ENCODE peak calls at places on chromosomes 2 and 18, in five cellular contexts. M, E, B, Y and H are unnamed samples.

GRCh38 chr18:8357320-8357719 is 251.9 kb upstream of the RAB12 start:
- DNase-seq in M (no peak), B (no peak), Y (no peak), E (no peak), H (no peak)

GRCh38 chr18:65852273-65852672 is 101.5 kb downstream of the CDH7 start:
- DNase-seq in Y (no peak), B (no peak), E (no peak), M (no peak), H (no peak)

GRCh38 chr18:67938691-67939090 is 422.2 kb upstream of the DSEL start:
- DNase-seq in M (no peak), Y (no peak), E (no peak), B (no peak), H (no peak)

GRCh38 chr2:38551746-38552145 is 51.0 kb downstream of the HNRNPLL start:
- DNase-seq in E (no peak), M (no peak), B (no peak), Y (no peak), H (no peak)

GRCh38 chr2:74746480-74746879 is 87.4 kb upstream of the HK2 start:
- DNase-seq in Y (no peak), M (no peak), E (no peak), B (no peak), H (no peak)

GRCh38 chr18:75533954-75534353 is 106.5 kb upstream of the SMIM21 start:
- DNase-seq in M (no peak), Y (no peak), B (no peak), E (no peak), H (no peak)

GRCh38 chr2:200466703-200467418 is 43.0 kb downstream of the KCTD18 start:
- DNase-seq in E (no peak), Y (peak), B (no peak), M (no peak), H (peak)

GRCh38 chr2:23901966-23902942 is 24.7 kb downstream of the ATAD2B start:
- DNase-seq in B (peak), E (no peak), M (no peak), Y (no peak), H (no peak)

GRCh38 chr18:140670-141266 is 17.6 kb upstream of the USP14 start:
- DNase-seq in E (no peak), B (no peak), Y (no peak), M (no peak), H (no peak)

GRCh38 chr18:28099237-28099636 is 77.7 kb downstream of the CDH2 start:
- DNase-seq in Y (no peak), B (no peak), E (no peak), M (no peak), H (no peak)

GRCh38 chr18:28091197-28091596 is 85.7 kb downstream of the CDH2 start:
- DNase-seq in M (no peak), Y (no peak), E (no peak), B (no peak), H (no peak)

GRCh38 chr18:28095631-28096030 is 81.3 kb downstream of the CDH2 start:
- DNase-seq in E (no peak), Y (no peak), B (no peak), M (no peak), H (no peak)

GRCh38 chr18:28095041-28095440 is 81.9 kb downstream of the CDH2 start:
- DNase-seq in E (no peak), Y (no peak), M (no peak), B (no peak), H (no peak)
- H3K27ac ChIP-seq in E (no peak), Y (no peak), M (no peak), B (no peak), H (no peak)

DNA sequence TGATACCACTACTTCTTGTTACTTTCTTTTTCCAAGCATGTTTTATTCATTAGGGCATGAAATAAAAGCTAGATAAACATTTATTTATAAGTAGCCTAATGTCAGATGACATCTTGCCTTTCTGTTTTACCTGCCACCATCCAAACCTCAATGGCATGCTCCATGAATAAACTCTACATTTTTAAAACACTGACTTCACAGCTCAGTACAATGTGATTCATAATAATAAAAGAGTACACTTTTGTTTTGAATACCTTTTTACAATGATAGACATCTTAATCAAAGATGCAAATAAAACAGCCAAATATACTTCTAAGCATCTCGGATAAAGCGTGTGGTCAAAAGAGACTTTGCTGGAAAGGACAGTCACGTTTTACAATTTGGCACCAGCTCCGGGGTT is 88.2 kb downstream of the SPRED2 start:
- DNase-seq in M (no peak), Y (no peak), E (no peak), B (no peak), H (no peak)
- H3K27ac ChIP-seq in M (no peak), Y (no peak), E (no peak), B (no peak), H (peak)

GRCh38 chr2:102114290-102114721 is 28.2 kb upstream of the IL1R1 start:
- DNase-seq in M (no peak), E (no peak), Y (no peak), B (no peak), H (no peak)
- H3K27ac ChIP-seq in M (peak), E (peak), Y (no peak), B (no peak), H (peak)

GRCh38 chr2:238016526-238016925 is 44.3 kb upstream of the SCLY start:
- DNase-seq in B (no peak), Y (no peak), M (no peak), E (no peak), H (no peak)

GRCh38 chr2:238021327-238021726 is 39.5 kb upstream of the SCLY start:
- DNase-seq in Y (no peak), M (no peak), E (no peak), B (no peak), H (no peak)

GRCh38 chr2:238020816-238021215 is 40.0 kb upstream of the SCLY start:
- DNase-seq in E (no peak), B (no peak), Y (no peak), M (no peak), H (no peak)

GRCh38 chr2:238022594-238023157 is 38.1 kb upstream of the SCLY start:
- DNase-seq in M (no peak), B (no peak), Y (no peak), E (no peak), H (no peak)

DNA sequence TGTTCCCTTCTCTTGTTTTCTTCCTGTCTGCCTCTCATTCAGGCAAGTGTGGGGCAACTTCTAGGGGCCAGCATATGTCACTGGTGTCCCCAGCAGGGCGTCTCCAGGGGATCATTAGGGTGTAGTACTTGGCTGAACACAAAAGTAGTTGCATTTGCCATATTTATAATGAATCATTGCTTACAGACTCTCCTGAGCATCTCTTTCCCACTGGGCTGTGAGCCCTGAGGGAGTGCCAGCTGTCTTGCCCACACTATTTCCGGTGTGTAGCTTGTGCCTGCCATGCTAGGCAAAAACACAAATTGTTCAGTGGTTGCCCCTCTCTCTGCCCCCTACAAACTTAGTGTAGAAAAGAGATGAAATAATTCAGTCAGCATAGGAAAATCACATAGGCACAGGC is 40.8 kb upstream of the SCLY start:
- DNase-seq in M (no peak), Y (no peak), B (no peak), E (no peak), H (no peak)
- H3K27ac ChIP-seq in M (no peak), Y (no peak), B (no peak), E (no peak), H (no peak)

DNA sequence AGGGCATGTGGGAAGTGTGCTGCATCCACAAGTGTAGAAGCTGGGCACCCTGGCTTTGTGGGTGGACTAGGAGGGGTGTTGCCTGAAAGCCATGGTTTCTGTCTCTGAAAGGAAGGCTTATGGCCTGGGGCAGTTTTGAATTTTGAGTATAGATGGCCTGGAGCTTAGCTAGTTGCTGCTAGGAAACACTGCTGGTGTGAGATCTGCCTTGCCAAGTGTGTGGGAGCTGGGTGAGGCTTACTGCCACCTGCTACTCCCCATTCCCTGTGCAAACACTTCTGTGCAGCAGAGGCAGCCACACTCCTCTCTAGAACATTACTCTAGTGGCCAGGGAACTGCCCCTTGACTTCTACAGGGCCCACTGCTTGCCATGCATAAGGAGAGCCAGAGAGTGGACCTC is 831.7 kb upstream of the LRRTM1 start:
- DNase-seq in E (no peak), Y (no peak), M (no peak), B (no peak), H (no peak)
- H3K27ac ChIP-seq in E (no peak), Y (no peak), M (no peak), B (no peak), H (no peak)

GRCh38 chr18:48680871-48681270 is 142.0 kb downstream of the CTIF start:
- DNase-seq in Y (peak), E (peak), B (no peak), M (peak), H (no peak)
- H3K27ac ChIP-seq in Y (no peak), E (peak), B (no peak), M (peak), H (peak)

GRCh38 chr2:217993817-217994459 is 8.9 kb downstream of the TNS1 start:
- DNase-seq in Y (peak), B (peak), E (no peak), M (peak), H (peak)

GRCh38 chr2:217993055-217993645 is 9.6 kb downstream of the TNS1 start:
- DNase-seq in Y (peak), M (no peak), B (no peak), E (no peak), H (no peak)

GRCh38 chr2:217990389-217990788 is 12.4 kb downstream of the TNS1 start:
- DNase-seq in E (no peak), B (no peak), Y (no peak), M (no peak), H (no peak)

GRCh38 chr2:217990791-217991465 is 11.9 kb downstream of the TNS1 start:
- DNase-seq in M (peak), E (peak), Y (no peak), B (no peak), H (peak)

DNA sequence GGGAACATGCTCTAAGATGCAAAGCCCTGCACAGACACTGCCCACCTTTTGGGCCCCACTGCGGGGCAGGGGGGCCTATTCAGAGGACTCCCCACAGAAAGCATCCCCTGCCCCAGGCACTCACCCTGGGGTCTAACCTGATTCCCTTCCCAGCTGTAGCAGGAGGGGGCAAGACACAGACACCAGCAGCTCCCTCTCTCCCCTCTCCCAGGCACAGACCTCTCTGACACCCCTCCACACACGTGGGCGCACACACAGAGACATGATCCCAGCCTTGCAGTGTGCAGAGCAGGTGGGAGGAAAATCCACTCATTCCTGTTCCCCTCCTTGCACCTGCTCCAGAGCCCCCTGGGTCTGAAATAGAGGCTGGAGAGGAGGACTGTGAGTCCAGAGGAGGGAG is 10.7 kb downstream of the TNS1 start:
- DNase-seq in E (peak), B (no peak), Y (no peak), M (no peak), H (no peak)
- H3K27ac ChIP-seq in E (no peak), B (no peak), Y (peak), M (no peak), H (no peak)

GRCh38 chr2:127504552-127505460 is 21.5 kb downstream of the IWS1 start:
- DNase-seq in Y (no peak), M (no peak), B (no peak), E (no peak), H (no peak)
- H3K27ac ChIP-seq in Y (no peak), M (no peak), B (no peak), E (no peak), H (no peak)

GRCh38 chr2:175136334-175137215 is 31.4 kb downstream of the ATF2 start:
- DNase-seq in B (no peak), E (no peak), M (no peak), Y (no peak), H (no peak)
- H3K27ac ChIP-seq in B (no peak), E (no peak), M (no peak), Y (no peak), H (no peak)